ENCODE peak calls at places on chromosomes 12 and 14, in four cellular contexts. I, Y, G and Q are unnamed samples.

GRCh38 chr12:130856088-130856487 is 15.8 kb upstream of the RAN start:
- DNase-seq in Y (no peak), G (no peak), I (no peak), Q (no peak)

GRCh38 chr14:93045211-93045674 is 70.5 kb downstream of the ITPK1 start:
- DNase-seq in Y (peak; percentile 65), I (no peak), G (no peak), Q (peak; percentile 35)

GRCh38 chr12:54229624-54230212 is 40.9 kb upstream of the SMUG1 start:
- DNase-seq in I (no peak), G (no peak), Y (no peak), Q (no peak)

GRCh38 chr14:64049616-64050381 is 197.0 kb downstream of the SYNE2 start:
- DNase-seq in I (no peak), G (no peak), Y (no peak), Q (no peak)

GRCh38 chr12:130780880-130781575 is 58.0 kb downstream of the STX2 start:
- DNase-seq in I (no peak), Y (no peak), G (no peak), Q (no peak)

GRCh38 chr12:21551811-21552469 is 25.8 kb downstream of the SPX start:
- DNase-seq in I (no peak), Y (no peak), G (no peak), Q (no peak)

GRCh38 chr14:66371776-66372175 is 114.4 kb upstream of the CCDC196 start:
- DNase-seq in G (no peak), I (no peak), Y (no peak), Q (no peak)

GRCh38 chr12:7994731-7995205 is 37.7 kb upstream of the FOXJ2 start:
- DNase-seq in G (no peak), I (no peak), Y (no peak), Q (peak; percentile 7)

GRCh38 chr12:77603923-77604322 is 226.8 kb upstream of the NAV3 start:
- DNase-seq in G (no peak), Y (no peak), I (no peak), Q (no peak)

GRCh38 chr12:104604995-104605675 is 148.4 kb downstream of the CHST11 start:
- DNase-seq in Y (no peak), G (no peak), I (no peak), Q (no peak)

GRCh38 chr12:69241444-69242092 is 2.2 kb downstream of the CPSF6 start:
- DNase-seq in G (no peak), I (no peak), Y (no peak), Q (no peak)

GRCh38 chr14:25049127-25049558 is 804 bp downstream of the STXBP6 start:
- DNase-seq in G (no peak), I (no peak), Y (no peak), Q (no peak)

GRCh38 chr12:75816892-75817291 is 214.7 kb downstream of the PHLDA1 start:
- DNase-seq in G (peak; percentile 5), Y (no peak), I (no peak), Q (no peak)

GRCh38 chr14:81401420-81402122 is 1.4 kb upstream of the STON2 start:
- DNase-seq in I (no peak), Y (no peak), G (no peak), Q (no peak)

GRCh38 chr12:10613334-10614055 is at the start of gene MAGOHB:
- DNase-seq in Y (peak; percentile 92), I (peak; percentile 87), G (peak; percentile 90), Q (peak; percentile 77)

GRCh38 chr12:12182926-12183325 is 83.9 kb downstream of the LRP6 start:
- DNase-seq in Y (no peak), I (no peak), G (no peak), Q (peak; percentile 9)

GRCh38 chr14:53470351-53471043 is 317.4 kb upstream of the DDHD1 start:
- DNase-seq in I (no peak), Y (peak; percentile 12), G (no peak), Q (no peak)

GRCh38 chr14:39665084-39665483 is 232.9 kb upstream of the FBXO33 start:
- DNase-seq in Y (no peak), I (no peak), G (no peak), Q (no peak)

GRCh38 chr14:65141523-65141922 is 39.2 kb upstream of the MAX start:
- DNase-seq in G (no peak), I (no peak), Y (no peak), Q (no peak)

GRCh38 chr12:31952418-31952817 is 6.8 kb upstream of the RESF1 start:
- DNase-seq in I (no peak), Y (no peak), G (no peak), Q (no peak)

GRCh38 chr14:77603654-77604270 is 12.7 kb downstream of the SPTLC2 start:
- DNase-seq in Y (peak; percentile 24), G (no peak), I (no peak), Q (peak; percentile 37)

GRCh38 chr14:62532186-62532585 is 513.1 kb downstream of the KCNH5 start:
- DNase-seq in I (no peak), G (no peak), Y (no peak), Q (no peak)

DNA sequence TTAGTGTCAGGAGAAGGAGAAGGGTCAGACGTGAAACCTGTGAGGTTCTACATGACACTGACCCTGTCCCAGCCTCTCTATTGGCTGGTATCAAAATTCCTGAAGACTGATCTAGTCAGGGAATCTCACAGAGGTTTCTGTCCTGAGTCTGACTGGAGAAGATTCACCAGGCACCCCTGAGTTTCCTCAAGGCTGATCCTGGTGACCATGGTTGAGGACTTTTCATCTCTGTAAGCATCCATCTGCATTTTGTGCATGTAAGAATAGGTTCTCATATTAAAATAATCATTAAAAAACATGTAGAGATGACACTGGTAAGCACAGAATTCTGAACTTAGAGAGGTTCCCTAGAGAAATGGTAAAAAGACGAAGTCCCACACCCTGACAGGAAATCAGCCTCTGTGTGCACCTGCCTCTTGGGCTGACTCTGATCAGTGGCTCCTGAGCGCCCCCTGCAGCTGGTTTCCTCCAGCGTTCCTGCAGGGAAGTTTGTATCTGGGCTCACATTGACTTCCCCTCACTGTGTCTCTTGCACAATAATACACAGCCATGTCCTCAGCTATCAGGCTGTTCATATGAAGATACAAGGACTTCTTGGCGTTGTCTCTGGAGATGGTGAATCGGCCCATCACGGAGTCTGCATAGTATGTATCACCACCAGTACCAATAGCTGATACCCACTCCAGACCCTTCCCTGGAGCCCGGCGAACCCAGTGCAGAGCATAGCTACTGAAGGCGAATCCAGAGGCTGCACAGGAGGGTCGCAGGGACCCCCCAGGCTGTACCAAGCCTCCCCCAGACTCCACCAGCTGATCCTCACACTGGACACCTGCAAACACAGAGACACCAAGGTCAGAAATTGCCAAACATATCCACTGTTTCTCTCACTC is 991.9 kb downstream of the TMEM121 start:
- DNase-seq in G (no peak), I (no peak), Y (no peak), Q (peak; percentile 5)
- TF ChIP-seq BRCA1 in G (no peak), I (no peak), Y (no peak), Q (no peak)

GRCh38 chr12:124679533-124680371 is 112.3 kb upstream of the NCOR2 start:
- DNase-seq in G (no peak), I (no peak), Y (peak; percentile 51), Q (no peak)

GRCh38 chr12:124681779-124682391 is 114.5 kb upstream of the NCOR2 start:
- DNase-seq in Y (peak; percentile 41), G (no peak), I (no peak), Q (no peak)

GRCh38 chr12:124682425-124683329 is 115.3 kb upstream of the NCOR2 start:
- DNase-seq in I (no peak), G (no peak), Y (no peak), Q (no peak)

GRCh38 chr12:124679047-124679446 is 111.6 kb upstream of the NCOR2 start:
- DNase-seq in I (no peak), Y (no peak), G (no peak), Q (no peak)

GRCh38 chr12:124680863-124681778 is 113.7 kb upstream of the NCOR2 start:
- DNase-seq in G (peak; percentile 71), I (peak; percentile 49), Y (peak; percentile 80), Q (peak; percentile 79)
- TF ChIP-seq BRCA1 in G (no peak), I (no peak), Y (no peak), Q (no peak)

DNA sequence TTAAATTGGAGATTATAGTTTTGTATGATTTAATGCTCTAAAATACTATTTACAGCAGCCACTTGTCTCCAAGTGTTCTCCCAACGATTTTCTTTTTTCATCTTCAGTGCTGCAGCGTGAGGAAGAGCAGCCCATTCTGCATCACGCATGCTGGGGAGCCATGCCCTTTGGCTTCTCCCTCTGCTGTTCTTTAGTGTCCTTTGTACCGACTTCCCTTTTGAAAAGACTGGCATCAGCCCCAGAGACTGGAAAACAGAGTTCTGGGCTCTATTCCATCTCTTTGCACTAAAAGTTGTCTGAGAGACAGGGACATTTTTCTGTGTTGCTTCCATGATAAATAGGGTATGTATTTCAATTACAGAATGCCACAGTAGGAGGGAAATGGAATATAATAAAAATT is 105.1 kb downstream of the RERG start:
- DNase-seq in G (no peak), I (no peak), Y (no peak), Q (no peak)
- TF ChIP-seq BRCA1 in G (no peak), I (no peak), Y (no peak), Q (no peak)

DNA sequence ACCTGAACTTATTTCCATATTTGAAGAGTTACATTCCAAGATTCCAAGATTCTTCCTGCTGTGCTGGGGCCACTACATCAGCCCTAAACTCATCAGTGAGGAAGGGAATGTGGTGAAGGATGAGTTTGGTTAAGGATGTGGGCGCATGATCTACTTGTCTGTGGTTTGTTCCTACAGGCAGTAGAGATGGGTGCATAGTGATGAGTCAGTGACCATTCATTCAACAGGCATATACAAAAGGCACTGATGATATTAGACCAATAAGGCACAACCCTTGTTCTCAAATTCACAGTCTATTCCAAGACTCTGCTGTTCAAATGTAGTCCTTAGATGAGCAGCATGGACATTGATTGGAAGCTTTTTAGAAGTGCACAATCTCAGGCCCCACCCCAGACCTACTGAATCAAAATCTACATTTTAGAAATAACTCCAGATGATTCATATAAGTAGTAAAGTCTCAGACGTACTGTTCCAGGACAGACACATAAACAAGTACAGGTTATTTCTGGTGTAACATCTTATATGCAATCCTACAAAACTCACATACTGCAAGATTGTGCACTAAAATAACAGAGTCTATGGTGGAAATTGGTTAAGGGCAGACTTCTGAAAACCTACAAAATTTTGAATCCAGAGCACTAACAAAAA is 47.7 kb upstream of the MAP3K9 start:
- DNase-seq in I (no peak), Y (no peak), G (no peak), Q (no peak)
- TF ChIP-seq BRCA1 in I (no peak), Y (no peak), G (no peak), Q (no peak)

GRCh38 chr12:79555006-79555925 is 135.5 kb downstream of the PAWR start:
- DNase-seq in I (no peak), G (no peak), Y (peak; percentile 62), Q (peak; percentile 1)
- TF ChIP-seq BRCA1 in I (no peak), G (no peak), Y (no peak), Q (no peak)

DNA sequence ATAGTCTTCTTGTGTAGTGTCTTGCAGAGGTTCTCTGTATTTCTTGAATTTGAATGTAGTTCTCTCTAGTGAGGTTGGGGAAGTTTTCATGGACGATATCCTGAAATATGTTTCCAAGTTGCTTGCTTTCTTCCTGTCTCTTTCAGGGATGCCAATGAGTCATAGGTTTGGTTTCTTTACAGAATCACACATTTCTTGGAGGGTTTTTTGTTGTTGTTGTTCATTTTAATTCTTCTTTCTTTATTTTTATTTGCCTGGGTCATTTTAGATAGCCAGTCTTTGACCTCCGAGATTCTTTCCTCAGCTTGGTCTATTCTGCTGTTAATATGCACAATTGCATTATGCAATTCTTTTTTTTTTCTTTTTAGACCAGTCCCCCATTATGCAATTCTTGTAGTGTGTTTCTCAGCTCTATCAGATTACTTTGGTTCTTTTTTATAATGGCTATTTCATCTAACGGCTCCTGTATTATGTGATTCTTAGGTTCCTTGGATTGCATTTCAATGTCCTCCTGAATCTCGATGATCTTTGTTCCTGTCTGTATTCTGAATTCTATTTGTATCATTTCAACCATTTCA is 338.9 kb downstream of the AEBP2 start:
- DNase-seq in I (no peak), Y (no peak), G (no peak), Q (no peak)
- TF ChIP-seq BRCA1 in I (no peak), Y (no peak), G (no peak), Q (no peak)

GRCh38 chr12:5248230-5248629 is 183.7 kb upstream of the NTF3 start:
- DNase-seq in I (no peak), Y (no peak), G (no peak), Q (no peak)
- TF ChIP-seq BRCA1 in I (no peak), Y (no peak), G (no peak), Q (no peak)